ENCODE peak calls at places on chromosomes 2 and 18, in ten cellular contexts. One of them, this sample, is unnamed. For H3K4me1, the result is how much of the 10 kb centered on the place peaks cover.

GRCh38 chr2:19774788-19775156 is 127.0 kb downstream of the TTC32 start:
- DNase-seq in transverse colon: no peak
- DNase-seq in endodermal cell: peak
- DNase-seq in neuronal stem cell: peak
- DNase-seq in tibial artery: no peak
- DNase-seq in aorta: no peak
- DNase-seq in right atrium auricular region: no peak
- DNase-seq in small intestine: no peak
- DNase-seq in fibroblast of lung: peak
- DNase-seq in HCT116: no peak
- DNase-seq in this sample: peak

GRCh38 chr2:183010112-183010511 is 28.1 kb downstream of the NCKAP1 start:
- DNase-seq in transverse colon: no peak
- DNase-seq in endodermal cell: peak
- DNase-seq in neuronal stem cell: peak
- DNase-seq in tibial artery: no peak
- DNase-seq in aorta: no peak
- DNase-seq in right atrium auricular region: no peak
- DNase-seq in small intestine: peak
- DNase-seq in fibroblast of lung: peak
- DNase-seq in HCT116: peak
- DNase-seq in this sample: peak

GRCh38 chr2:217270089-217270800 is 410.4 kb upstream of the TNP1 start:
- DNase-seq in transverse colon: no peak
- DNase-seq in endodermal cell: peak
- DNase-seq in neuronal stem cell: peak
- DNase-seq in tibial artery: no peak
- DNase-seq in aorta: no peak
- DNase-seq in right atrium auricular region: no peak
- DNase-seq in small intestine: no peak
- DNase-seq in fibroblast of lung: no peak
- DNase-seq in HCT116: no peak
- DNase-seq in this sample: peak

GRCh38 chr2:170521299-170521698 is 193.8 kb upstream of the SP5 start:
- DNase-seq in transverse colon: no peak
- DNase-seq in endodermal cell: no peak
- DNase-seq in neuronal stem cell: no peak
- DNase-seq in tibial artery: no peak
- DNase-seq in aorta: no peak
- DNase-seq in right atrium auricular region: no peak
- DNase-seq in small intestine: no peak
- DNase-seq in fibroblast of lung: no peak
- DNase-seq in HCT116: no peak
- DNase-seq in this sample: no peak

GRCh38 chr18:9178557-9178956 is 42.0 kb downstream of the ANKRD12 start:
- DNase-seq in transverse colon: no peak
- DNase-seq in endodermal cell: no peak
- DNase-seq in neuronal stem cell: no peak
- DNase-seq in tibial artery: no peak
- DNase-seq in aorta: no peak
- DNase-seq in right atrium auricular region: no peak
- DNase-seq in small intestine: no peak
- DNase-seq in fibroblast of lung: no peak
- DNase-seq in HCT116: no peak
- DNase-seq in this sample: no peak

GRCh38 chr18:55856191-55856590 is 268.2 kb upstream of the TCF4 start:
- DNase-seq in transverse colon: no peak
- DNase-seq in endodermal cell: peak
- DNase-seq in neuronal stem cell: no peak
- DNase-seq in tibial artery: no peak
- DNase-seq in aorta: no peak
- DNase-seq in right atrium auricular region: no peak
- DNase-seq in small intestine: no peak
- DNase-seq in fibroblast of lung: peak
- DNase-seq in HCT116: no peak
- DNase-seq in this sample: peak

GRCh38 chr2:237677951-237678481 is 50.6 kb downstream of the LRRFIP1 start:
- DNase-seq in transverse colon: no peak
- DNase-seq in endodermal cell: no peak
- DNase-seq in neuronal stem cell: no peak
- DNase-seq in tibial artery: peak
- DNase-seq in aorta: no peak
- DNase-seq in right atrium auricular region: no peak
- DNase-seq in small intestine: peak
- DNase-seq in fibroblast of lung: peak
- DNase-seq in HCT116: no peak
- DNase-seq in this sample: no peak

GRCh38 chr2:72289283-72289682 is 141.6 kb upstream of the CYP26B1 start:
- DNase-seq in transverse colon: no peak
- DNase-seq in endodermal cell: no peak
- DNase-seq in neuronal stem cell: no peak
- DNase-seq in tibial artery: no peak
- DNase-seq in aorta: no peak
- DNase-seq in right atrium auricular region: no peak
- DNase-seq in small intestine: no peak
- DNase-seq in fibroblast of lung: peak
- DNase-seq in HCT116: no peak
- DNase-seq in this sample: no peak

GRCh38 chr2:170582313-170582712 is 132.8 kb upstream of the SP5 start:
- DNase-seq in transverse colon: no peak
- DNase-seq in endodermal cell: no peak
- DNase-seq in neuronal stem cell: no peak
- DNase-seq in tibial artery: no peak
- DNase-seq in aorta: no peak
- DNase-seq in right atrium auricular region: no peak
- DNase-seq in small intestine: no peak
- DNase-seq in fibroblast of lung: no peak
- DNase-seq in HCT116: no peak
- DNase-seq in this sample: no peak

GRCh38 chr2:69559696-69560482 is 83.7 kb downstream of the AAK1 start:
- DNase-seq in transverse colon: no peak
- DNase-seq in endodermal cell: peak
- DNase-seq in neuronal stem cell: peak
- DNase-seq in tibial artery: no peak
- DNase-seq in aorta: no peak
- DNase-seq in right atrium auricular region: no peak
- DNase-seq in small intestine: peak
- DNase-seq in fibroblast of lung: peak
- DNase-seq in HCT116: peak
- DNase-seq in this sample: peak

GRCh38 chr2:196105956-196106355 is 37.3 kb upstream of the DNAH7 start:
- DNase-seq in transverse colon: no peak
- DNase-seq in endodermal cell: no peak
- DNase-seq in neuronal stem cell: no peak
- DNase-seq in tibial artery: no peak
- DNase-seq in aorta: no peak
- DNase-seq in right atrium auricular region: no peak
- DNase-seq in small intestine: no peak
- DNase-seq in fibroblast of lung: no peak
- DNase-seq in HCT116: no peak
- DNase-seq in this sample: no peak

GRCh38 chr2:192151848-192152247 is 42.9 kb downstream of the TMEFF2 start:
- DNase-seq in transverse colon: no peak
- DNase-seq in endodermal cell: no peak
- DNase-seq in neuronal stem cell: no peak
- DNase-seq in tibial artery: no peak
- DNase-seq in aorta: no peak
- DNase-seq in right atrium auricular region: no peak
- DNase-seq in small intestine: no peak
- DNase-seq in fibroblast of lung: peak
- DNase-seq in HCT116: no peak
- DNase-seq in this sample: no peak

GRCh38 chr2:210224660-210225460 is at the start of gene ACADL:
- DNase-seq in transverse colon: peak
- DNase-seq in endodermal cell: peak
- DNase-seq in neuronal stem cell: peak
- DNase-seq in tibial artery: peak
- DNase-seq in aorta: peak
- DNase-seq in right atrium auricular region: peak
- DNase-seq in small intestine: peak
- DNase-seq in fibroblast of lung: peak
- DNase-seq in HCT116: no peak
- DNase-seq in this sample: no peak

GRCh38 chr18:6279308-6279707 is 135.4 kb downstream of the L3MBTL4 start:
- DNase-seq in transverse colon: no peak
- DNase-seq in endodermal cell: no peak
- DNase-seq in neuronal stem cell: no peak
- DNase-seq in tibial artery: no peak
- DNase-seq in aorta: no peak
- DNase-seq in right atrium auricular region: no peak
- DNase-seq in small intestine: no peak
- DNase-seq in fibroblast of lung: no peak
- DNase-seq in HCT116: no peak
- DNase-seq in this sample: no peak

GRCh38 chr2:181163139-181163538 is 182.7 kb downstream of the UBE2E3 start:
- DNase-seq in transverse colon: no peak
- DNase-seq in endodermal cell: no peak
- DNase-seq in neuronal stem cell: no peak
- DNase-seq in tibial artery: no peak
- DNase-seq in aorta: no peak
- DNase-seq in right atrium auricular region: no peak
- DNase-seq in small intestine: no peak
- DNase-seq in fibroblast of lung: no peak
- DNase-seq in HCT116: no peak
- DNase-seq in this sample: no peak

GRCh38 chr2:15074751-15075700 is 442.5 kb downstream of the LRATD1 start:
- DNase-seq in transverse colon: no peak
- DNase-seq in endodermal cell: no peak
- DNase-seq in neuronal stem cell: no peak
- DNase-seq in tibial artery: no peak
- DNase-seq in aorta: no peak
- DNase-seq in right atrium auricular region: no peak
- DNase-seq in small intestine: no peak
- DNase-seq in fibroblast of lung: no peak
- DNase-seq in HCT116: no peak
- DNase-seq in this sample: no peak

GRCh38 chr2:235554385-235554784 is 60.5 kb downstream of the AGAP1 start:
- DNase-seq in transverse colon: no peak
- DNase-seq in endodermal cell: no peak
- DNase-seq in neuronal stem cell: no peak
- DNase-seq in tibial artery: no peak
- DNase-seq in aorta: peak
- DNase-seq in right atrium auricular region: no peak
- DNase-seq in small intestine: no peak
- DNase-seq in fibroblast of lung: no peak
- DNase-seq in HCT116: no peak
- DNase-seq in this sample: no peak

DNA sequence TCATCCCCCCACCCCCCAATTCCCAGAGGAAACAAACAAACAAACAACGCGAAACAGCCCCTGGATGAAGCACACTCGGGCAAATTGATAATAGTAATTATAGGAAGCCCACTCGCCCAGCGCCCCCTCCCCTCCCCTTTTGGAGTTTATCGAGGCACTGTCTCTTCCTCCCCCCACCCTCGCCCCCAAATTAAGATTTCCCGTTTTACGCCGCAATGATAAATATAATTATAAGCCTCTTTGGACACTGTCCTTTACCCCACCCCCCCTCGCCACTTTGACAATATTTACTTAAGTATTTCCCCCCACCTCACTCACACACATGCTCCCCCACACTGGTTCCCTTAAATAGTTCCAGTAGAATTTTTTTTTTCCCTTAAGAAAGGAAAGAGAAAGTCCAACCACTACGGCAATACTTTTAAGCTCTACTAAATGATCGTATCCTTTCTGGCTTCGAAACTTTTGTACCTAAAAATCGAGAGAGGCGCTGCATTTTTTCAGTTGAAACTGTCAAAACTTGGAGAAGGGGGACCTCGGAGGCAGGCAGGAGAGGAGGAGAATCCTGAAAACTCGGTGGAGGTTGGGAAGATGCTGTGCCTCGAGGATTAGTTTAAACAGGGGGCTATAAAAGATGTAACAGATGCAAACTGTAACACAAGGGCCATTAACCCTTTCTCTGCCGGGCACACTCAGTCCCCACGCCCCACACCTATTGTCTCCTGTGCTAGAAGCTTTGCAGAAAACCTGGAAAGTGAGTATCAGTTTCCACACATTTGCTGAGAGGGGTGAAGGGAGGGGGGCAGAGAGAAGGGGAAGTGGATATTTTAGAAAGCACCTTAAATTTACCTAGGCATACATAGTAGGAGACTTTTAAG is 1.9 kb downstream of the ZEB2 start:
- DNase-seq in transverse colon: no peak
- DNase-seq in endodermal cell: peak
- DNase-seq in neuronal stem cell: no peak
- DNase-seq in tibial artery: peak
- DNase-seq in aorta: no peak
- DNase-seq in right atrium auricular region: no peak
- DNase-seq in small intestine: no peak
- DNase-seq in fibroblast of lung: peak
- DNase-seq in HCT116: no peak
- DNase-seq in this sample: no peak
- H3K4me1 ChIP-seq in transverse colon: under half
- H3K4me1 ChIP-seq in endodermal cell: under half
- H3K4me1 ChIP-seq in neuronal stem cell: under half
- H3K4me1 ChIP-seq in tibial artery: under half
- H3K4me1 ChIP-seq in aorta: under half
- H3K4me1 ChIP-seq in right atrium auricular region: under half
- H3K4me1 ChIP-seq in small intestine: under half
- H3K4me1 ChIP-seq in fibroblast of lung: under half
- H3K4me1 ChIP-seq in HCT116: under half
- H3K4me1 ChIP-seq in this sample: under half

GRCh38 chr2:11757101-11757500 is 10.7 kb downstream of the LPIN1 start:
- DNase-seq in transverse colon: no peak
- DNase-seq in endodermal cell: no peak
- DNase-seq in neuronal stem cell: no peak
- DNase-seq in tibial artery: no peak
- DNase-seq in aorta: no peak
- DNase-seq in right atrium auricular region: no peak
- DNase-seq in small intestine: no peak
- DNase-seq in fibroblast of lung: no peak
- DNase-seq in HCT116: no peak
- DNase-seq in this sample: no peak
- H3K4me1 ChIP-seq in transverse colon: half or more
- H3K4me1 ChIP-seq in endodermal cell: under half
- H3K4me1 ChIP-seq in neuronal stem cell: under half
- H3K4me1 ChIP-seq in tibial artery: under half
- H3K4me1 ChIP-seq in aorta: under half
- H3K4me1 ChIP-seq in right atrium auricular region: under half
- H3K4me1 ChIP-seq in small intestine: under half
- H3K4me1 ChIP-seq in fibroblast of lung: under half
- H3K4me1 ChIP-seq in HCT116: under half
- H3K4me1 ChIP-seq in this sample: under half

GRCh38 chr2:3298201-3298600 is 79.4 kb downstream of the EIPR1 start:
- DNase-seq in transverse colon: no peak
- DNase-seq in endodermal cell: no peak
- DNase-seq in neuronal stem cell: no peak
- DNase-seq in tibial artery: peak
- DNase-seq in aorta: no peak
- DNase-seq in right atrium auricular region: no peak
- DNase-seq in small intestine: no peak
- DNase-seq in fibroblast of lung: no peak
- DNase-seq in HCT116: no peak
- DNase-seq in this sample: no peak
- H3K4me1 ChIP-seq in transverse colon: under half
- H3K4me1 ChIP-seq in endodermal cell: under half
- H3K4me1 ChIP-seq in neuronal stem cell: under half
- H3K4me1 ChIP-seq in tibial artery: under half
- H3K4me1 ChIP-seq in aorta: under half
- H3K4me1 ChIP-seq in right atrium auricular region: under half
- H3K4me1 ChIP-seq in small intestine: under half
- H3K4me1 ChIP-seq in fibroblast of lung: under half
- H3K4me1 ChIP-seq in HCT116: under half
- H3K4me1 ChIP-seq in this sample: under half

GRCh38 chr2:190466819-190467444 is 58.8 kb downstream of the MFSD6 start:
- DNase-seq in transverse colon: no peak
- DNase-seq in endodermal cell: no peak
- DNase-seq in neuronal stem cell: peak
- DNase-seq in tibial artery: no peak
- DNase-seq in aorta: no peak
- DNase-seq in right atrium auricular region: no peak
- DNase-seq in small intestine: no peak
- DNase-seq in fibroblast of lung: no peak
- DNase-seq in HCT116: no peak
- DNase-seq in this sample: no peak
- H3K4me1 ChIP-seq in transverse colon: half or more
- H3K4me1 ChIP-seq in endodermal cell: under half
- H3K4me1 ChIP-seq in neuronal stem cell: under half
- H3K4me1 ChIP-seq in tibial artery: under half
- H3K4me1 ChIP-seq in aorta: under half
- H3K4me1 ChIP-seq in right atrium auricular region: under half
- H3K4me1 ChIP-seq in small intestine: under half
- H3K4me1 ChIP-seq in fibroblast of lung: under half
- H3K4me1 ChIP-seq in HCT116: under half
- H3K4me1 ChIP-seq in this sample: under half